ENCODE peak calls at places on chromosome 14, in five cellular contexts. E, L, N, C and P are unnamed samples.

GRCh38 chr14:61471297-61471980 is 150.1 kb downstream of the PRKCH start:
- DNase-seq in L (no peak), N (no peak), C (peak), E (no peak), P (peak)

GRCh38 chr14:22433059-22433458 is 156.0 kb downstream of the DAD1 start:
- DNase-seq in N (no peak), E (no peak), L (no peak), C (no peak), P (peak)

GRCh38 chr14:100297320-100298300 is 8.6 kb downstream of the SLC25A29 start:
- DNase-seq in N (no peak), C (no peak), E (peak), L (no peak), P (peak)

GRCh38 chr14:63933110-63933509 is 80.3 kb downstream of the SYNE2 start:
- DNase-seq in E (no peak), C (no peak), N (peak), L (no peak), P (no peak)

GRCh38 chr14:105855893-105856675 is 329.7 kb downstream of the TMEM121 start:
- DNase-seq in N (no peak), C (peak), E (no peak), L (no peak), P (no peak)

GRCh38 chr14:35215110-35215872 is 76.9 kb upstream of the PSMA6 start:
- DNase-seq in C (no peak), E (peak), L (peak), N (peak), P (peak)

GRCh38 chr14:101362529-101363260 is 198.6 kb upstream of the DIO3 start:
- DNase-seq in C (no peak), E (no peak), L (no peak), N (no peak), P (no peak)

GRCh38 chr14:49897965-49898364 is 5.1 kb downstream of the ARF6 start:
- DNase-seq in E (no peak), N (peak), C (no peak), L (no peak), P (no peak)

GRCh38 chr14:100979780-100980179 is 76.3 kb upstream of the RTL1 start:
- DNase-seq in N (peak), L (no peak), C (no peak), E (peak), P (no peak)

GRCh38 chr14:20603813-20604212 is 12.6 kb upstream of the RNASE12 start:
- DNase-seq in N (no peak), E (no peak), L (no peak), C (no peak), P (no peak)

DNA sequence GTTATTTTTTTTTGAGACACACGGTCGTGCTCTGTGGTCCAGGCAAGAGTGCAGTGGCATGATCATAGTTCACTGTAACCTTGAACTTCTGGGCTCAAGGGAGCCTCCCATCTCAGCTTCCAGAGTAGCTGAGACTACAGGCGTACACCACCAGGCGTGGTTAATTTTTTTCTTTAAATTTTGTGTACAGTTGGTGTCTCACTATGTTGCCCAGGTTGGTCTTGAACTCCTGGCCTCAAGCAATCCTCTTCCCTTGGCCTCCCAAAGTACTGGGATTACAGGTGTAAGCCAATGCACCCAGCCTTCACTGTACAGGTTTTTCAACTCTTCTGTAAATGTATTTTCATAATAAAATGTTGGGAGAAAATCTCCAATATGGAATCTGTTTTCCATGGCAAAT is 5.7 kb upstream of the KLC1 start:
- DNase-seq in E (no peak), L (no peak), C (no peak), N (no peak), P (no peak)
- H3K4me2 ChIP-seq in E (no peak), L (no peak), C (no peak), N (no peak), P (peak)

DNA sequence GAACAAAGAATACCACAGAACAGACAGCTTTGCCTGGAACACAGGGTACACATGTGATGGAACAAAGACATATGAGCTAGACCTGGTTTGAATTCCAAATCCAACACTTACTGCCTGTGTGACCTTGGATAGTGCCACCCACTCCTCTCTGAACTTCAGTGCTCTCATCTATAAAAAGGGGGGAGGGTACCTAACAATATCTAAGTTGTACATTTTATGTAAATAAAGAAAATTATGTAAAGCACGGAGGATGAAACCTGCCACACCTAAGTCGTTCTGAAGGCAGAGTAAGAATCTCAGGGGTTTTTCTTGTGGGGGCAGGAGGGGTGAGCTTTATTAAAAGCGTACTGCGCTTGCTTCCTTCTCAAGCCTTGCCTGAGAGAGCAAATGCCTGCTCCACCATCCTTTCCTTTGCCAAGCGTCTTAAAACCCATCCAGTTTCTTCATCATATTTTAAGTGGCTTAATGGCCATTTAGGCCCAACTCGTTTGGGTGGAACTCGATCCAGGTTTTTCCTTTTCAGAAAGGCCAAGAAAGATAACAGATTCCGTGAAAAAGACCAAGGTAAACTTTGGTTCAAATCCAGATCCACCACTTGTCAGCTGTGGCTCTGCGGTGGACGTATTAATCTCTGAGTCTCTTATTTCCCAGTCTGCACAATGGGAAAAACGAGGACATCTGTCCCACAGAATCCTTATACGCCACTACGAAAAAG is 954 bp downstream of the DDX24 start:
- DNase-seq in L (no peak), N (no peak), E (peak), C (peak), P (peak)
- H3K9ac ChIP-seq in L (peak), N (peak), E (peak), C (peak), P (peak)

DNA sequence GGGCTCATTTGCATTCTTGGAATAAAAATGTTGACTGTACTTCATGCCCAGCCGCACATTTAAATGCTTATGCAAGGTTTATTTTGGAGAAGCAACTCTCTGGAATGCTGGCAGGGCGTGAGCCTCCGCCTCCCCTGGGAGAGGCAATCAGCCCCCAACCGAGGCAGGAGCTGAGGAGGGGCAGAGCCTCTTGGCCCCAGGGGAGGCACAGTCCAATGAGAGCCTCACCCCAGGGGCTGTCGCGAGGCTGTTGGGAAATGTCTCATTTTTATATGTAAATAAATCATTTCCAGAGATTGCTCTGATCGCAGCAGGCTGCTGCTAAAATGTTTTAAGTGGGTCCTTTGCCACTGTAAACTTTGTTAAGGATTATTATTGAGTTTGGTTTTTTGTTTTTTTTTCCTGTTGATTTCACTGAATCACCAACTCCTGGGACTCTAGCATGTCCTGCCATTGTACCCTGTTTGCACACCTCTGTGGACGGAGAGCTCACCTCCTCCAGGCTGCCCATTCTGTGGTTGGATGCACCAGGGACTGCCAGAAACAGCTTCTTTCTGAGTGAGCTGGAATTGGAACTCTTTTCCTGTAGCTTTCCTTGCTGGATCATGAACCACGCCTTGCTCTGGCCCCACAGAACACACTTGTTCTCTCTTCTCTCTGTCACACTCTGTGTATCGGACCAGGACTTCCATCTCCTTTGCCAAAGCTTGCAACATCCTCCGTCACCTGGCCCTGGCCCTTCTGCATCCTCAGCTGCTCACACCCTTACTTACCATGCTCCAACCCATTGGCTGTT is 46.9 kb upstream of the FAM181A start:
- DNase-seq in C (no peak), E (no peak), L (no peak), N (no peak), P (no peak)
- H3K4me2 ChIP-seq in C (no peak), E (no peak), L (no peak), N (peak), P (no peak)

GRCh38 chr14:97978336-97978735 is 1181.2 kb downstream of the VRK1 start:
- DNase-seq in E (peak), L (peak), N (peak), C (peak), P (no peak)

GRCh38 chr14:97976861-97977260 is 1179.7 kb downstream of the VRK1 start:
- DNase-seq in L (no peak), E (no peak), N (no peak), C (peak), P (no peak)

GRCh38 chr14:97975960-97976359 is 1178.8 kb downstream of the VRK1 start:
- DNase-seq in L (no peak), C (no peak), N (no peak), E (no peak), P (no peak)

DNA sequence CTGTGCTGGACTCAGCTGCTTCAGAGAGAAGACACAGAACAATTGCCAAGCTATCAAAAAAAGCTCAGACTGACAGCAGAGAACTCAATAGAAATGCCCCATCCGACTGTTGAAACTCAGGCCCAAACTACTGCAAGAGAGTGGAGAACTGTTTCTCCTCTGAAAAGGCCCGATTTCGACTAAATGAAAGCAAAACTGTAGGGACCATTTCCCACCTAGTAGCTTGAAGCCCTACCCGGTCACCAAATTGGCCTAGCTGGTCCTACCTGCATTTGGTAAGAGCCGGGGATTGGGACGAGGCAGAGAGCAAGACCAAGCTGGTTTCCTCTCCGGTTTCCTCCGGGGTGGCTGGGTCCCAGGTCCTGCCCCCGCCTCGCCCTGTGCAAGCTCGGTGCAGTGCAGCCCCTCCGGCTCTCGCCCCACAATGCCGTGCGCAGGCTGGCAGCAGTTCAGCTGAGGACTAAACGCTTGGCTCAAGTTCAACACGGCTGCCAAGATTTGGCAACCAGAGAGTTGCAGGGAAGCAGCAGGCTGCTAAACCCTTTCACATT is 1180.6 kb downstream of the VRK1 start:
- DNase-seq in C (peak), N (peak), E (peak), L (no peak), P (no peak)
- H3K9ac ChIP-seq in C (peak), N (no peak), E (no peak), L (no peak), P (no peak)

GRCh38 chr14:30275604-30276003 is 283.4 kb upstream of the G2E3 start:
- DNase-seq in E (no peak), C (no peak), N (no peak), L (no peak), P (no peak)
- H3K4me2 ChIP-seq in E (no peak), C (no peak), N (no peak), L (no peak), P (no peak)

GRCh38 chr14:75631453-75631831 is 29.2 kb downstream of the ERG28 start:
- DNase-seq in N (no peak), L (peak), E (no peak), C (no peak), P (no peak)
- H3K9ac ChIP-seq in N (no peak), L (no peak), E (no peak), C (no peak), P (no peak)

GRCh38 chr14:103483600-103483999 is 39.0 kb downstream of the CKB start:
- DNase-seq in E (peak), N (peak), L (no peak), C (no peak), P (no peak)
- H3K4me2 ChIP-seq in E (peak), N (peak), L (no peak), C (no peak), P (no peak)

GRCh38 chr14:26735811-26736210 is 138.0 kb upstream of the NOVA1 start:
- DNase-seq in E (no peak), C (no peak), N (no peak), L (no peak), P (no peak)

GRCh38 chr14:26730929-26731618 is 133.2 kb upstream of the NOVA1 start:
- DNase-seq in C (no peak), N (no peak), E (peak), L (peak), P (peak)

GRCh38 chr14:26729851-26730250 is 132.0 kb upstream of the NOVA1 start:
- DNase-seq in C (no peak), L (no peak), N (no peak), E (no peak), P (no peak)
- H3K9ac ChIP-seq in C (no peak), L (no peak), N (no peak), E (no peak), P (no peak)